ENCODE peak calls at places on chromosomes 5 and 9, in five cellular contexts. One of them, this sample, is unnamed.

GRCh38 chr9:127139775-127140174 is 17.3 kb upstream of the ANGPTL2 start:
- DNase-seq in stimulated activated naive CD4-positive, alpha-beta T cell treated with Interleukin-2 at 50 U/mL for 16 hours: no peak
- DNase-seq in activated CD4-positive, alpha-beta T cell treated with anti-CD3 and anti-CD28 coated beads for 24 hours: no peak
- DNase-seq in RCC 7860: no peak
- DNase-seq in iPS-NIHi11: no peak
- DNase-seq in this sample: no peak

GRCh38 chr5:127959152-127959764 is 124.3 kb upstream of the SLC12A2 start:
- DNase-seq in stimulated activated naive CD4-positive, alpha-beta T cell treated with Interleukin-2 at 50 U/mL for 16 hours: no peak
- DNase-seq in activated CD4-positive, alpha-beta T cell treated with anti-CD3 and anti-CD28 coated beads for 24 hours: no peak
- DNase-seq in RCC 7860: peak; percentile 71
- DNase-seq in iPS-NIHi11: peak; percentile 39
- DNase-seq in this sample: no peak

GRCh38 chr5:148805323-148806290 is 20.8 kb upstream of the ADRB2 start:
- DNase-seq in stimulated activated naive CD4-positive, alpha-beta T cell treated with Interleukin-2 at 50 U/mL for 16 hours: no peak
- DNase-seq in activated CD4-positive, alpha-beta T cell treated with anti-CD3 and anti-CD28 coated beads for 24 hours: no peak
- DNase-seq in RCC 7860: peak; percentile 84
- DNase-seq in iPS-NIHi11: peak; percentile 17
- DNase-seq in this sample: peak; percentile 66

GRCh38 chr5:100762995-100763394 is 140.1 kb downstream of the ST8SIA4 start:
- DNase-seq in stimulated activated naive CD4-positive, alpha-beta T cell treated with Interleukin-2 at 50 U/mL for 16 hours: no peak
- DNase-seq in activated CD4-positive, alpha-beta T cell treated with anti-CD3 and anti-CD28 coated beads for 24 hours: no peak
- DNase-seq in RCC 7860: no peak
- DNase-seq in iPS-NIHi11: no peak
- DNase-seq in this sample: no peak

GRCh38 chr5:51272957-51273356 is 110.3 kb upstream of the ISL1 start:
- DNase-seq in stimulated activated naive CD4-positive, alpha-beta T cell treated with Interleukin-2 at 50 U/mL for 16 hours: no peak
- DNase-seq in activated CD4-positive, alpha-beta T cell treated with anti-CD3 and anti-CD28 coated beads for 24 hours: no peak
- DNase-seq in RCC 7860: no peak
- DNase-seq in iPS-NIHi11: no peak
- DNase-seq in this sample: no peak

GRCh38 chr9:13557724-13558123 is 278.2 kb upstream of the MPDZ start:
- DNase-seq in stimulated activated naive CD4-positive, alpha-beta T cell treated with Interleukin-2 at 50 U/mL for 16 hours: no peak
- DNase-seq in activated CD4-positive, alpha-beta T cell treated with anti-CD3 and anti-CD28 coated beads for 24 hours: no peak
- DNase-seq in RCC 7860: no peak
- DNase-seq in iPS-NIHi11: no peak
- DNase-seq in this sample: no peak

GRCh38 chr5:107126341-107126740 is 544.4 kb downstream of the EFNA5 start:
- DNase-seq in stimulated activated naive CD4-positive, alpha-beta T cell treated with Interleukin-2 at 50 U/mL for 16 hours: no peak
- DNase-seq in activated CD4-positive, alpha-beta T cell treated with anti-CD3 and anti-CD28 coated beads for 24 hours: no peak
- DNase-seq in RCC 7860: no peak
- DNase-seq in iPS-NIHi11: no peak
- DNase-seq in this sample: no peak

GRCh38 chr5:1352231-1352825 is 7.4 kb upstream of the CLPTM1L start:
- DNase-seq in stimulated activated naive CD4-positive, alpha-beta T cell treated with Interleukin-2 at 50 U/mL for 16 hours: no peak
- DNase-seq in activated CD4-positive, alpha-beta T cell treated with anti-CD3 and anti-CD28 coated beads for 24 hours: no peak
- DNase-seq in RCC 7860: no peak
- DNase-seq in iPS-NIHi11: no peak
- DNase-seq in this sample: no peak

GRCh38 chr5:160471761-160472160 is 50.1 kb downstream of the PTTG1 start:
- DNase-seq in stimulated activated naive CD4-positive, alpha-beta T cell treated with Interleukin-2 at 50 U/mL for 16 hours: no peak
- DNase-seq in activated CD4-positive, alpha-beta T cell treated with anti-CD3 and anti-CD28 coated beads for 24 hours: no peak
- DNase-seq in RCC 7860: no peak
- DNase-seq in iPS-NIHi11: no peak
- DNase-seq in this sample: no peak

GRCh38 chr5:67900515-67900914 is 315.0 kb upstream of the PIK3R1 start:
- DNase-seq in stimulated activated naive CD4-positive, alpha-beta T cell treated with Interleukin-2 at 50 U/mL for 16 hours: no peak
- DNase-seq in activated CD4-positive, alpha-beta T cell treated with anti-CD3 and anti-CD28 coated beads for 24 hours: no peak
- DNase-seq in RCC 7860: no peak
- DNase-seq in iPS-NIHi11: no peak
- DNase-seq in this sample: no peak

GRCh38 chr5:43157068-43157467 is 35.0 kb upstream of the NIM1K start:
- DNase-seq in stimulated activated naive CD4-positive, alpha-beta T cell treated with Interleukin-2 at 50 U/mL for 16 hours: no peak
- DNase-seq in activated CD4-positive, alpha-beta T cell treated with anti-CD3 and anti-CD28 coated beads for 24 hours: no peak
- DNase-seq in RCC 7860: no peak
- DNase-seq in iPS-NIHi11: no peak
- DNase-seq in this sample: no peak

GRCh38 chr5:84239509-84239908 is 145.2 kb downstream of the EDIL3 start:
- DNase-seq in stimulated activated naive CD4-positive, alpha-beta T cell treated with Interleukin-2 at 50 U/mL for 16 hours: no peak
- DNase-seq in activated CD4-positive, alpha-beta T cell treated with anti-CD3 and anti-CD28 coated beads for 24 hours: no peak
- DNase-seq in RCC 7860: peak; percentile 18
- DNase-seq in iPS-NIHi11: no peak
- DNase-seq in this sample: no peak

This sample was measured in GM06990.